ENCODE peak calls at places on chromosomes 13 and 19, in eight cellular contexts. G is HepG2, D is suprapubic skin, E is tibial nerve, O is A549, U is ovary, T is transverse colon, L is esophagus muscularis mucosa. V is an unnamed sample. For H3K4me1 and H3K9me3, the result is how much of the 10 kb centered on the place peaks cover.

GRCh38 chr13:101265934-101266333 is 150.4 kb downstream of the NALCN start:
- DNase-seq in G (no peak), D (no peak), E (no peak), O (no peak), U (no peak), T (no peak), L (no peak), V (no peak)

GRCh38 chr13:109545964-109546363 is 240.4 kb downstream of the IRS2 start:
- DNase-seq in G (no peak), D (no peak), E (no peak), O (no peak), U (no peak), T (no peak), L (peak), V (no peak)

GRCh38 chr13:97242755-97243497 is 20.8 kb downstream of the MBNL2 start:
- DNase-seq in G (no peak), D (no peak), E (no peak), O (no peak), U (no peak), T (no peak), L (no peak), V (peak)

GRCh38 chr19:18135712-18136584 is 17.0 kb upstream of the PIK3R2 start:
- DNase-seq in G (peak), D (no peak), E (no peak), O (no peak), U (no peak), T (peak), L (no peak), V (no peak)

GRCh38 chr19:42158926-42159325 is 26.7 kb upstream of the POU2F2 start:
- DNase-seq in G (peak), D (no peak), E (no peak), O (no peak), U (no peak), T (no peak), L (no peak), V (no peak)

GRCh38 chr19:45163751-45164150 is 3.0 kb upstream of the NKPD1 start:
- DNase-seq in G (no peak), D (no peak), E (no peak), O (no peak), U (no peak), T (no peak), L (no peak), V (peak)

GRCh38 chr19:45404557-45405434 is at the start of gene PPP1R13L:
- DNase-seq in G (peak), D (peak), E (no peak), O (peak), U (peak), T (peak), L (no peak), V (peak)

GRCh38 chr13:95388420-95389079 is 87.3 kb upstream of the ABCC4 start:
- DNase-seq in G (no peak), D (no peak), E (no peak), O (no peak), U (no peak), T (no peak), L (no peak), V (no peak)

GRCh38 chr13:33751151-33751550 is 66.8 kb upstream of the RFC3 start:
- DNase-seq in G (no peak), D (no peak), E (no peak), O (no peak), U (no peak), T (no peak), L (no peak), V (no peak)

GRCh38 chr13:109007946-109008345 is 378.5 kb downstream of the MYO16 start:
- DNase-seq in G (no peak), D (no peak), E (no peak), O (no peak), U (no peak), T (no peak), L (no peak), V (no peak)

GRCh38 chr13:24605923-24606372 is 74.3 kb upstream of the ATP12A start:
- DNase-seq in G (peak), D (no peak), E (no peak), O (no peak), U (no peak), T (no peak), L (no peak), V (no peak)

GRCh38 chr19:3785464-3785937 is 680 bp downstream of the MATK start:
- DNase-seq in G (no peak), D (no peak), E (no peak), O (no peak), U (no peak), T (no peak), L (no peak), V (no peak)

GRCh38 chr13:32079586-32079985 is 48.0 kb downstream of the FRY start:
- DNase-seq in G (no peak), D (no peak), E (no peak), O (no peak), U (no peak), T (no peak), L (no peak), V (no peak)

GRCh38 chr13:58858870-58859371 is 1227.4 kb downstream of the PCDH17 start:
- DNase-seq in G (no peak), D (no peak), E (no peak), O (no peak), U (no peak), T (no peak), L (no peak), V (no peak)

GRCh38 chr13:31965361-31966066 is 66.1 kb upstream of the FRY start:
- DNase-seq in G (no peak), D (no peak), E (no peak), O (no peak), U (no peak), T (no peak), L (no peak), V (no peak)

GRCh38 chr13:112693831-112694497 is 4.1 kb downstream of the ATP11A start:
- DNase-seq in G (no peak), D (no peak), E (peak), O (no peak), U (no peak), T (no peak), L (no peak), V (peak)

GRCh38 chr13:26515721-26516120 is 41.8 kb upstream of the WASF3 start:
- DNase-seq in G (no peak), D (no peak), E (no peak), O (no peak), U (no peak), T (no peak), L (no peak), V (no peak)

GRCh38 chr13:83221813-83222241 is 660.4 kb downstream of the SLITRK1 start:
- DNase-seq in G (no peak), D (no peak), E (no peak), O (no peak), U (no peak), T (no peak), L (no peak), V (no peak)

GRCh38 chr13:73677041-73677589 is 457.1 kb downstream of the KLF12 start:
- DNase-seq in G (no peak), D (no peak), E (no peak), O (peak), U (no peak), T (no peak), L (no peak), V (no peak)

GRCh38 chr13:51806571-51806970 is 2.6 kb upstream of the DHRS12 start:
- DNase-seq in G (no peak), D (no peak), E (peak), O (no peak), U (no peak), T (no peak), L (no peak), V (no peak)
- H3K4me1 ChIP-seq in G (under half), D (under half), E (under half), O (under half), U (under half), T (under half), L (under half), V (under half)

DNA sequence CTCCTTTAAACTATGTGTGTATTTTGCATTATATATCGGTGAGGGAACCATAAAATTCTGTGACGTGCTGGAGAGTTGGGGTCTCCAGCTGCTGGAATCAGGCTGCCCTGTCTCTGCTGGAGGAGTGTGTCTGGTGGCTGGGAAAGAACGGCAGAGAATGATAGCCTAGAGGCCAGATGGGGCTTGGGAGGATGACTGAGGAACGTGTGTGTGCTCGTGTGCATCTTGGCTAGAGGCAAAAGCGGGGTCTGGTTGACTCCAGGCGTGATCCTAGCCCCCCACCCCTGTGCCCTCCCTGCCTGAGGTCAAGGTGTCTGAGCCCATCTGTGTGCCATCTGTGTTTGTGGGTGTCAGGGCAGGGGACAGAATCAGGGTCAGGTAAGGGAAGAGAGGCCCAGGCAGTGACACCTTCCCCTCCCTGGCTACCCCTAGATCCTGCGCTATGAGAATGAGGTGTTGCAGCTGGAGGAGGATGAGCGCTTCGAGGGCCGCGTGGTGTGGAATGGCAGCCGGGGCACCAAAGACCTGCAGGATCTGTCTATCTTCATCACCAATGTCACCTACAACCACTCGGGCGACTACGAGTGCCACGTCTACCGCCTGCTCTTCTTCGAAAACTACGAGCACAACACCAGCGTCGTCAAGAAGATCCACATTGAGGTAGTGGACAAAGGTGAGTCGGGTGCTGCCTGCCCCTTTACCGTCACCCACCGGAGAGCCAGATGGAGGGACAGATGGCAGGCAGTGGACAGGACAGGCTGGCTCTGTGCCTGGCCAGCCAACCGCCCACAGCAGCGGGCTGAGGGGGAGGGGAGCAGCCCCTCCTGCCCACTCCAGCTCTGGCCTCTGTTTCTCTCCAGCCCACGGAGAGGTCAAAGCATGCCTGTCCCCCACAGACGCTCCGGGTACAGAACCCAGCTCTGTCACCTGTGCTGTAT is 3.1 kb downstream of the SCN1B start:
- DNase-seq in G (no peak), D (no peak), E (no peak), O (no peak), U (peak), T (no peak), L (no peak), V (no peak)
- TF ChIP-seq EP300 in G (no peak), D (no peak), E (no peak), O (no peak), U (no peak), T (no peak), L (no peak), V (no peak)

DNA sequence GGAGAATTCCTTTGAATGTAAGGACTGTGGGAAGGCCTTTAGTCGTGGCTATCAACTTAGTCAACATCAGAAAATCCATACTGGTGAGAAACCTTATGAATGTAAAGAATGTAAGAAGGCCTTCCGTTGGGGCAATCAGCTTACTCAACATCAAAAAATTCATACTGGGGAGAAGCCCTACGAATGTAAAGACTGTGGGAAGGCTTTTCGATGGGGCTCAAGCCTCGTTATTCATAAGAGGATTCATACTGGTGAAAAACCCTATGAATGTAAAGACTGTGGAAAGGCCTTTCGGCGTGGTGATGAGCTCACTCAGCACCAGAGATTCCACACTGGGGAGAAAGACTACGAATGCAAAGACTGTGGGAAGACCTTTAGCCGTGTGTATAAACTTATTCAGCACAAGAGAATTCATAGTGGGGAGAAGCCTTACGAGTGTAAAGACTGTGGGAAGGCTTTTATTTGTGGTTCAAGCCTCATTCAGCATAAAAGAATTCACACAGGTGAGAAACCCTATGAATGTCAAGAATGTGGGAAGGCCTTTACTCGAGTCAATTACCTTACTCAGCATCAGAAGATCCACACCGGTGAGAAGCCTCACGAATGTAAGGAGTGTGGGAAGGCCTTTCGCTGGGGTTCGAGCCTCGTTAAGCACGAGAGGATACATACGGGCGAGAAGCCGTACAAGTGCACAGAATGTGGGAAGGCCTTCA is 39.2 kb downstream of the ZNF331 start:
- DNase-seq in G (no peak), D (no peak), E (no peak), O (no peak), U (no peak), T (no peak), L (no peak), V (no peak)
- H3K9me3 ChIP-seq in G (under half), D (under half), E (under half), O (half or more), U (under half), T (under half), L (under half), V (half or more)

GRCh38 chr19:15291666-15292065 is 40.7 kb downstream of the BRD4 start:
- DNase-seq in G (no peak), D (no peak), E (no peak), O (no peak), U (no peak), T (no peak), L (no peak), V (no peak)
- H3K4me1 ChIP-seq in G (half or more), D (half or more), E (under half), O (half or more), U (under half), T (half or more), L (half or more), V (half or more)

DNA sequence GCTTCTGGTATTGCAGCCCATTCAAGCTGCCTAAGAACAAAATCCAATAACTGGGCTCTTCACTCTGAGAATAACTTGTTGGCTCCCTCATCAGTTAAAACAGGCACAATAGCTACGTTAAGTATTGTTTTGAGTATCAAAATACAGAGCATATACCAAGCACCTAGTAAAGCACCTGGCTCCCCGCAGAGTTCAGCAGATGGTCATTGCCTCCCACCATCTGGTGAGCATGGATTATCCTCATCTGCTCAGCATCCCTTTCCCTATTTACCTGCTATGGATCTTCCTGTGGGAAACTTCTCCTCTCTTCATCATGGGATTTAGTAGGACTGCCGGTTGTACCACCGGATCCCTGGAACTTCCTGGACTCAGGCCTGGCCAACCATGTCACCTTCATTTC is 199.2 kb upstream of the MAB21L1 start:
- DNase-seq in G (no peak), D (no peak), E (no peak), O (no peak), U (no peak), T (no peak), L (peak), V (no peak)
- TF ChIP-seq EP300 in G (no peak), D (no peak), E (no peak), O (no peak), U (no peak), T (no peak), L (no peak), V (no peak)

DNA sequence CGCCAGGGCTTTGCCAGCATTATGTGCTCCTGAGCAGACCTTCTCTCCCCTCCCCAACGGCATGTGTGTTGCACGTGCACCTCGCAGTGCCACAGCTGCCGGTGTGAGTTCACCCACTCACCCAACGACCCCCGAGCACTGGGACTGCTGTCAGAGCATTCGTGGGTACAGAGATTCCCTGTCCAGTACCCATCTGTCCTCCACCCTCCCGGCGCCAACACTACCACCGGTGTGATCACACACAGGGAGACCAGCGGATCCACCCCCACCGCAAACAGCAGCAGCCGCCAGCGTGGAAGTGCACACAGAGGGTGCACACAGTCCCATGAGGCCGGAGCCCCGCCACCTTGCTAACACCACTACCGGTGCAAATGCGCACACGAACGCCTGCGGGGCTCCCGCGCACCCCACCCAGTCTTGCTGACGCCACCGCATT is 15.9 kb downstream of the LILRA1 start:
- DNase-seq in G (no peak), D (no peak), E (no peak), O (no peak), U (no peak), T (no peak), L (peak), V (no peak)
- H3K9me3 ChIP-seq in G (under half), D (under half), E (under half), O (under half), U (under half), T (under half), L (under half), V (under half)

GRCh38 chr19:28066161-28066560 is 1146.8 kb downstream of the UQCRFS1 start:
- DNase-seq in G (no peak), D (no peak), E (no peak), O (no peak), U (no peak), T (no peak), L (no peak), V (no peak)

GRCh38 chr19:28065026-28065425 is 1147.9 kb downstream of the UQCRFS1 start:
- DNase-seq in G (no peak), D (no peak), E (no peak), O (no peak), U (no peak), T (no peak), L (no peak), V (no peak)

GRCh38 chr19:28063702-28064101 is 1149.2 kb downstream of the UQCRFS1 start:
- DNase-seq in G (no peak), D (no peak), E (no peak), O (no peak), U (no peak), T (no peak), L (no peak), V (no peak)

GRCh38 chr19:28066988-28067387 is 1146.0 kb downstream of the UQCRFS1 start:
- DNase-seq in G (no peak), D (no peak), E (no peak), O (no peak), U (no peak), T (no peak), L (no peak), V (no peak)

GRCh38 chr19:28067882-28068281 is 1145.1 kb downstream of the UQCRFS1 start:
- DNase-seq in G (no peak), D (no peak), E (no peak), O (no peak), U (no peak), T (no peak), L (no peak), V (no peak)
- H3K4me1 ChIP-seq in G (under half), D (under half), E (under half), O (under half), U (under half), T (under half), L (under half), V (under half)

GRCh38 chr19:16888629-16889371 is at the start of gene F2RL3:
- DNase-seq in G (no peak), D (peak), E (no peak), O (no peak), U (peak), T (peak), L (no peak), V (peak)
- TF ChIP-seq EP300 in G (no peak), D (no peak), E (peak), O (no peak), U (no peak), T (peak), L (no peak), V (peak)